ENCODE peak calls at places on chromosomes 7 and 10, in five cellular contexts. H, O, V, Z and L are unnamed samples.

GRCh38 chr7:139330333-139331030 is 10.7 kb upstream of the FMC1 start:
- DNase-seq in Z (no peak), H (no peak), V (no peak), O (no peak), L (no peak)

GRCh38 chr10:130713105-130713504 is 576.9 kb downstream of the GLRX3 start:
- DNase-seq in Z (no peak), V (no peak), O (no peak), H (no peak), L (no peak)

GRCh38 chr7:37944737-37945054 is 24.3 kb downstream of the EPDR1 start:
- DNase-seq in V (no peak), Z (no peak), H (no peak), O (no peak), L (no peak)

GRCh38 chr7:64599341-64599740 is 36.5 kb upstream of the ZNF680 start:
- DNase-seq in Z (no peak), O (no peak), H (no peak), V (no peak), L (no peak)

GRCh38 chr7:17991866-17992648 is 35.6 kb downstream of the PRPS1L1 start:
- DNase-seq in H (no peak), O (no peak), Z (no peak), V (no peak), L (no peak)

GRCh38 chr7:90455163-90456030 is 14.0 kb upstream of the PTTG1IP2 start:
- DNase-seq in V (peak), Z (no peak), H (peak), O (no peak), L (peak)

GRCh38 chr10:88990528-88991160 is at the start of gene FAS:
- DNase-seq in O (peak), V (peak), H (peak), Z (peak), L (no peak)

GRCh38 chr10:22874189-22874854 is 53.5 kb upstream of the ARMC3 start:
- DNase-seq in V (no peak), H (no peak), O (no peak), Z (no peak), L (peak)

GRCh38 chr10:115250784-115251183 is 157.6 kb downstream of the ATRNL1 start:
- DNase-seq in Z (no peak), O (no peak), V (no peak), H (no peak), L (no peak)

GRCh38 chr10:94403034-94403822 is 887 bp downstream of the TBC1D12 start:
- DNase-seq in Z (peak), O (peak), H (peak), V (peak), L (peak)

GRCh38 chr10:124532106-124532641 is 70.6 kb downstream of the LHPP start:
- DNase-seq in H (peak), V (no peak), Z (peak), O (no peak), L (no peak)

GRCh38 chr7:68785036-68785435 is 813.2 kb upstream of the AUTS2 start:
- DNase-seq in V (no peak), Z (peak), O (no peak), H (no peak), L (peak)

GRCh38 chr7:105876964-105877601 is 684 bp upstream of the ATXN7L1 start:
- DNase-seq in O (no peak), Z (peak), H (peak), V (peak), L (no peak)